ENCODE peak calls at places on chromosomes 6 and 20, in nine cellular contexts. F, G, W, L, D, C, T, N and K are unnamed samples.

GRCh38 chr6:72894091-72894490 is 272.2 kb downstream of the KCNQ5 start:
- DNase-seq in W (no peak), N (peak), C (peak), G (no peak), L (no peak), F (peak), T (no peak), D (no peak), K (no peak)

GRCh38 chr6:109695468-109695867 is 4.4 kb downstream of the FIG4 start:
- DNase-seq in D (no peak), C (peak), L (no peak), W (peak), F (no peak), T (no peak), G (no peak), N (no peak), K (no peak)

GRCh38 chr20:35277531-35278395 is at the start of gene MMP24OS:
- DNase-seq in G (peak), N (peak), F (peak), D (peak), L (peak), W (peak), C (peak), T (peak), K (peak)

GRCh38 chr6:111624391-111625098 is 18.9 kb upstream of the TRAF3IP2 start:
- DNase-seq in W (no peak), N (no peak), L (no peak), T (no peak), G (no peak), D (no peak), C (no peak), F (no peak), K (no peak)

GRCh38 chr6:31734703-31735500 is 1.4 kb downstream of the CLIC1 start:
- DNase-seq in F (peak), T (peak), G (peak), D (no peak), N (peak), C (peak), W (peak), L (peak), K (no peak)

GRCh38 chr6:36627801-36628246 is 33.7 kb downstream of the SRSF3 start:
- DNase-seq in F (no peak), W (no peak), D (no peak), G (no peak), L (no peak), C (peak), T (peak), N (peak), K (peak)

GRCh38 chr6:107567643-107568042 is 77.7 kb downstream of the SOBP start:
- DNase-seq in W (no peak), G (no peak), C (peak), F (no peak), T (no peak), L (no peak), N (no peak), D (no peak), K (no peak)

GRCh38 chr20:8008733-8009132 is 10.8 kb downstream of the TMX4 start:
- DNase-seq in C (no peak), L (no peak), F (no peak), T (no peak), N (no peak), W (no peak), D (no peak), G (no peak), K (no peak)

GRCh38 chr6:16450285-16450684 is 211.9 kb downstream of the GMPR start:
- DNase-seq in G (no peak), N (peak), C (no peak), L (no peak), F (no peak), W (no peak), D (no peak), T (no peak), K (no peak)

GRCh38 chr20:17678886-17679285 is 3.2 kb downstream of the RRBP1 start:
- DNase-seq in F (no peak), G (no peak), T (no peak), N (no peak), W (no peak), C (no peak), D (no peak), L (no peak), K (no peak)

GRCh38 chr6:161218222-161218621 is 55.6 kb downstream of the AGPAT4 start:
- DNase-seq in T (no peak), F (no peak), D (no peak), L (no peak), W (no peak), C (no peak), N (no peak), G (no peak), K (no peak)